ENCODE peak calls at places on chromosomes 6 and 20, in six cellular contexts. N, W, X, U, T and Q are unnamed samples.
A peak's percentile ranks its signal among the peaks of the same experiment; 100 is the strongest.

GRCh38 chr6:75830959-75831885 is 82.2 kb downstream of the MYO6 start:
- DNase-seq in U (no peak), W (no peak), X (no peak), T (peak; percentile 80), N (no peak), Q (peak; percentile 9)

GRCh38 chr6:11224252-11224965 is 8.1 kb downstream of the NEDD9 start:
- DNase-seq in X (no peak), T (no peak), U (no peak), N (no peak), W (no peak), Q (no peak)

GRCh38 chr20:43925786-43926185 is 11.1 kb downstream of the TOX2 start:
- DNase-seq in W (no peak), X (peak; percentile 71), U (no peak), T (peak; percentile 34), N (peak; percentile 38), Q (peak; percentile 92)

GRCh38 chr6:134447423-134447822 is 129.5 kb upstream of the SGK1 start:
- DNase-seq in T (peak; percentile 37), W (no peak), X (no peak), U (no peak), N (no peak), Q (peak; percentile 15)

GRCh38 chr6:2129076-2129695 is 116.2 kb downstream of the GMDS start:
- DNase-seq in T (no peak), N (no peak), W (no peak), X (no peak), U (no peak), Q (no peak)

GRCh38 chr6:45920819-45921511 is 94.7 kb downstream of the CLIC5 start:
- DNase-seq in U (no peak), T (no peak), X (no peak), N (no peak), W (no peak), Q (no peak)

GRCh38 chr6:87161299-87161698 is 5.9 kb downstream of the ZNF292 start:
- DNase-seq in U (no peak), N (no peak), X (no peak), T (no peak), W (no peak), Q (no peak)

GRCh38 chr6:4964675-4965336 is 39.0 kb downstream of the RPP40 start:
- DNase-seq in T (no peak), X (no peak), W (no peak), U (no peak), N (no peak), Q (no peak)

GRCh38 chr6:85419046-85419759 is 30.7 kb upstream of the NT5E start:
- DNase-seq in U (no peak), W (no peak), N (no peak), X (no peak), T (peak; percentile 19), Q (no peak)

GRCh38 chr20:1281279-1282057 is 15.4 kb downstream of the SNPH start:
- DNase-seq in T (no peak), U (no peak), N (no peak), W (no peak), X (no peak), Q (no peak)

GRCh38 chr20:64101731-64102621 is 5.4 kb downstream of the NPBWR2 start:
- DNase-seq in X (peak; percentile 57), U (peak; percentile 76), W (peak; percentile 79), N (peak; percentile 52), T (peak; percentile 27), Q (peak; percentile 61)

DNA sequence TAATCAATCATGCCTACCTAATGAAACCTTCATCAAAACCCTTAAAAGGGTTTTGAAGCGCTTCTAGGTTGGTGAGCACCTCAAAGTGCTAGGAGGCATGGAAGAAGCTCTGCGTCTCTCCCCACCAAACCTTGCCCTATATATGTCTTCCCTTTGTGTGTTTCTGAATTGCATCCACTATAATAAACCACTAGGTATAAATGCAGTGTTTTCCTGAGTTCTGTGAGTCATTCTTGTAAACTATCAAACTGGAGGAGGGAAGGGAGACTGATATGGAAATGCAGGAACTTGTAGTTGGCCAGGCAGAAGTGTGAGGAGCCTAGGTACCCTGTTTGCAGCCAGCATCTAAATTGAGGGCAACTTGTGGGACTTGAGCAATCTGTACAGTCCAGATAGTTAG is 698.8 kb downstream of the DOK5 start:
- DNase-seq in U (no peak), N (no peak), X (no peak), W (no peak), T (peak; percentile 24), Q (no peak)
- TF ChIP-seq CTCF in U (no peak), N (no peak), X (no peak), W (no peak), T (no peak), Q (no peak)

DNA sequence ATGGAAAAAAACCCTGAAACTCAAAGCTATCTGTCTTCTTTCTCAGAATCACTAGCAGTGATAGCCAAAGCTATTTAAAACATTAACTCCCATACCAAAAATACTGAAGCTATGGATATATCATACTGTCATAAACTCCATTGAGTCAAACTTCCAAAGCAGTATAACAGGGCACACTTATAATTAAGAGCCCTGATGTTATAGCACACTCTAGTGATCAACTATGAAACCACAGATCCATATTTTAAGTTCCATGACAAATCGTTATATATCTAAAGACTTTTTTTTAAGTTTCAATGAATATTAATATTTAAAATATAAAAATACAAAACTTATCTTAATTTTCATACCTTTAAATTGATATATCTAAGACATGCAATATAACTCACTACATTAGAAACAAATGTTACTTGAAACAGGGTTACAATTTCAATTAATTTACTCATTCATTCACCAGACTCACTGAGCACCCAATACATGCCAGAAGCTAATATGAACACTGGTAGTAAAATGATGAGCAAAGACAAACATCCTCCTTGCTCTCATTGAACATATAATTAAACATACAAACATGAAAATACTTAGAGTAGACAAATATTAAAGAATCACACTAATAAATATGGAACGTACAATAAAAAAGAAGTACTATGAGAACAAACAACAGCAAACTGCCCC is 69.3 kb downstream of the IBTK start:
- DNase-seq in U (no peak), T (peak; percentile 39), W (no peak), X (no peak), N (no peak), Q (peak; percentile 74)
- TF ChIP-seq CTCF in U (peak; percentile 16), T (peak; percentile 49), W (no peak), X (no peak), N (peak; percentile 57), Q (peak; percentile 78)

GRCh38 chr6:64330694-64331309 is 695.2 kb downstream of the PHF3 start:
- DNase-seq in U (peak; percentile 57), T (peak; percentile 75), X (peak; percentile 87), W (peak; percentile 80), N (peak; percentile 60), Q (peak; percentile 59)
- TF ChIP-seq CTCF in U (peak; percentile 54), T (peak; percentile 85), X (peak; percentile 26), W (peak; percentile 43), N (no peak), Q (peak; percentile 73)

GRCh38 chr6:151052021-151052646 is 186.6 kb downstream of the MTHFD1L start:
- DNase-seq in N (no peak), U (no peak), T (peak; percentile 90), W (no peak), X (no peak), Q (no peak)
- TF ChIP-seq CTCF in N (no peak), U (no peak), T (peak; percentile 44), W (no peak), X (no peak), Q (no peak)